ENCODE peak calls at places on chromosomes 1 and 21, in seven cellular contexts. E is body of pancreas, O is tibial nerve, T is heart left ventricle, N is breast epithelium, Y is HCT116, U is prostate gland. Q is an unnamed sample. For H3K4me1, the result is how much of the 10 kb centered on the place peaks cover.

GRCh38 chr1:143698016-143698415 is 273.8 kb downstream of the FAM72C start:
- DNase-seq in T (no peak), N (no peak), O (no peak), E (peak), Y (peak), U (no peak), Q (peak)

GRCh38 chr1:167522246-167522645 is 3.9 kb upstream of the CD247 start:
- DNase-seq in Y (no peak), U (no peak), N (no peak), T (no peak), E (no peak), O (no peak), Q (no peak)

GRCh38 chr1:164765557-164765956 is 206.6 kb downstream of the PBX1 start:
- DNase-seq in Y (no peak), E (no peak), U (no peak), N (no peak), O (no peak), T (no peak), Q (no peak)

GRCh38 chr1:241841661-241842060 is 6.3 kb upstream of the EXO1 start:
- DNase-seq in U (no peak), N (no peak), E (no peak), T (no peak), O (no peak), Y (no peak), Q (no peak)

GRCh38 chr1:78038491-78038939 is 7.3 kb upstream of the GIPC2 start:
- DNase-seq in T (no peak), U (no peak), N (no peak), E (no peak), Y (no peak), O (no peak), Q (no peak)

GRCh38 chr1:184387871-184388670 is 1.2 kb downstream of the C1orf21 start:
- DNase-seq in O (no peak), Y (no peak), N (no peak), U (peak), E (peak), T (peak), Q (peak)

GRCh38 chr1:226239421-226239820 is 16.0 kb downstream of the MIXL1 start:
- DNase-seq in Y (no peak), E (no peak), N (no peak), U (no peak), O (no peak), T (no peak), Q (no peak)

GRCh38 chr21:33901421-33902288 is 13.9 kb downstream of the ATP5PO start:
- DNase-seq in E (peak), N (no peak), O (no peak), T (no peak), Y (peak), U (peak), Q (peak)

GRCh38 chr21:20814090-20814489 is 184.1 kb upstream of the NCAM2 start:
- DNase-seq in Y (no peak), N (no peak), E (no peak), O (no peak), U (no peak), T (no peak), Q (no peak)

GRCh38 chr1:9835758-9836631 is 12.2 kb upstream of the CLSTN1 start:
- DNase-seq in U (peak), Y (no peak), T (no peak), O (no peak), N (no peak), E (no peak), Q (no peak)

GRCh38 chr1:58924016-58924565 is 140.2 kb upstream of the JUN start:
- DNase-seq in T (no peak), O (no peak), Y (no peak), U (no peak), N (no peak), E (no peak), Q (no peak)

GRCh38 chr1:112465122-112465521 is 43.6 kb upstream of the WNT2B start:
- DNase-seq in U (no peak), E (no peak), N (no peak), T (no peak), O (no peak), Y (no peak), Q (peak)

GRCh38 chr1:81432089-81432488 is 368.6 kb upstream of the ADGRL2 start:
- DNase-seq in N (no peak), Y (no peak), T (no peak), O (no peak), U (no peak), E (no peak), Q (no peak)

GRCh38 chr1:229258031-229258850 is 12.7 kb upstream of the RAB4A start:
- DNase-seq in U (peak), E (peak), O (peak), T (no peak), N (no peak), Y (peak), Q (peak)

GRCh38 chr1:92485374-92486250 is 1.1 kb downstream of the GFI1 start:
- DNase-seq in E (peak), U (no peak), T (no peak), N (no peak), O (no peak), Y (peak), Q (peak)

GRCh38 chr1:154703207-154703606 is 95.2 kb upstream of the ADAR start:
- DNase-seq in E (no peak), O (no peak), U (no peak), T (no peak), N (no peak), Y (no peak), Q (no peak)

GRCh38 chr1:204445860-204446412 is 34.3 kb upstream of the PPP1R15B start:
- DNase-seq in T (no peak), E (peak), N (no peak), U (no peak), Y (no peak), O (no peak), Q (no peak)

GRCh38 chr1:32623775-32624174 is 26.6 kb downstream of the ZBTB8OS start:
- DNase-seq in N (no peak), Y (no peak), O (no peak), U (no peak), T (no peak), E (no peak), Q (no peak)

GRCh38 chr1:167206166-167206835 is 14.4 kb upstream of the POU2F1 start:
- DNase-seq in U (no peak), N (no peak), T (no peak), Y (no peak), O (no peak), E (no peak), Q (no peak)

GRCh38 chr1:17746920-17747319 is 8.2 kb upstream of the ACTL8 start:
- DNase-seq in O (no peak), T (no peak), Y (no peak), U (no peak), N (no peak), E (no peak), Q (no peak)
- TF ChIP-seq CTCF in O (no peak), T (no peak), Y (no peak), U (no peak), N (no peak), E (no peak), Q (no peak)

DNA sequence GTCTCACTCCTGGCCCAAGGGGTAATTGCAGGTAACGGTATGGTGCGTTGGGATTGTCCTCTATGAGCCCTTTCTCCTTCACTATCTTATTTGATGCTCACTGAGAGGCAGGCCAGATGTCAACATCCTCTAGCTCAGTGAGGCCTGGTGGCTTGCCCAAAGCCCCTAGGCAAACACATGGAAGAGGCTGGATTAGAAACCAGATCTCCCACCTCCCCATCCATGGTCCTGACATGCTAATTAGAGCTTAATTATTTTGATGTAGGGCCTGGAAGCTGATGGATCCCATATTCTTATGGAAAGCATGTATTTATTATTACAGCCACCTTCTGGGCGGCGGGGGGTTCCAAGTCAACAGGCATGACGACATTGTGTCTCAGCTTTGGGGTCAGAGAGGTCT is 6.1 kb downstream of the SMPDL3B start:
- DNase-seq in E (no peak), U (no peak), O (no peak), Y (no peak), N (no peak), T (no peak), Q (no peak)
- TF ChIP-seq POLR2A in E (no peak), U (no peak), O (no peak), Y (no peak), N (no peak), T (no peak), Q (no peak)

DNA sequence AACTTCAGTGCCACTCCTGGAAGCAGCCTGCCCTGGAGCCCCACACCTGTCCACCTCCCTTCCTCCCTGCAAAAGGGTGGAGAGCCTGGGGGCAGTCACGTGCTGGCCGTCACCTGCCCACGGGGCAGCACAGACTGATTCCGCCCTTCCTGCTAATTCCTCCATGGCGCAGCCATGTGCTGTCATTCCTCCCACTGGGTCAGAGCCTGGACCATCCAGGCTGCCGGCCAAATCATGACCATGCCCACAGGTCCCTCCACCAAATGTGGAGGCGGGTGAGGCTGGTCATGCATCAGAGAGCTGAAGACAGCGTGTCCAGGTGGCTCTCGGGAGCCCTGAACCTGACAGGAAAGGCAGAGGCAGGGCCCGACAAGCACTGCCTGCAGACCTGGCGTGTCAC is 24.5 kb upstream of the GPR153 start:
- DNase-seq in U (no peak), E (no peak), N (no peak), Y (no peak), O (no peak), T (no peak), Q (no peak)
- H3K4me1 ChIP-seq in U (under half), E (under half), N (under half), Y (under half), O (under half), T (under half), Q (under half)

DNA sequence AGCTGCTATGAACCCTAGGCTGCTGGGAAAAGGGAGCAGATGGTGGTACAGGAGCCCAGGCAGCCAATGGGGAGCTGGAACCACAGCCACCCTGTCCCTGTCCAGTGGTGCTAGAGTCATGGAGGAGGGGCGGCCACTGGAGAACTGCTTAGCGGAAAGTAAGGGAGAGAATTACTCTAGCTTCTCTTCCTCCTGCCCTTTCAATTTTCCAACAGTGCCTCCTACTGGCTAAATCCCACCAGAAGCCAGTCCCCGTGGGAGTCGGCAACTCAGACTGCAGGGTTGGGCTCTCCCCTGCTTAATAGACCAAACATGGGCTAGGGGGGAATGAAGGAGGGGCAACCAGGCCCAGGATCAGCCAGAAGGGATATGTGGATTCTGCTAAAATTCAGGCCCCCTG is 154.5 kb downstream of the ACTL8 start:
- DNase-seq in O (no peak), N (no peak), Y (no peak), T (no peak), E (peak), U (no peak), Q (peak)
- TF ChIP-seq CTCF in O (no peak), N (no peak), Y (no peak), T (peak), E (no peak), U (no peak), Q (peak)

GRCh38 chr1:228033376-228033775 is 26.6 kb downstream of the WNT3A start:
- DNase-seq in T (no peak), Y (no peak), N (no peak), O (no peak), U (no peak), E (no peak), Q (no peak)

GRCh38 chr1:228031276-228031995 is 24.6 kb downstream of the WNT3A start:
- DNase-seq in E (peak), N (peak), U (no peak), Y (no peak), O (no peak), T (no peak), Q (no peak)

GRCh38 chr1:228030451-228031201 is 23.8 kb downstream of the WNT3A start:
- DNase-seq in Y (no peak), N (peak), T (no peak), E (peak), O (no peak), U (no peak), Q (no peak)

GRCh38 chr1:228029281-228029680 is 22.5 kb downstream of the WNT3A start:
- DNase-seq in O (no peak), Y (no peak), E (no peak), T (no peak), N (peak), U (no peak), Q (no peak)

GRCh38 chr1:228032041-228032440 is 25.2 kb downstream of the WNT3A start:
- DNase-seq in U (no peak), T (no peak), E (no peak), N (peak), Y (no peak), O (no peak), Q (peak)
- TF ChIP-seq POLR2A in U (no peak), T (no peak), E (no peak), N (no peak), Y (no peak), O (no peak), Q (no peak)

GRCh38 chr1:54371936-54372385 is 34.2 kb downstream of the SSBP3 start:
- DNase-seq in O (no peak), E (no peak), N (no peak), T (no peak), Y (no peak), U (no peak), Q (no peak)

GRCh38 chr1:54372978-54373377 is 33.2 kb downstream of the SSBP3 start:
- DNase-seq in Y (no peak), T (no peak), O (no peak), E (no peak), U (no peak), N (no peak), Q (no peak)

GRCh38 chr1:54367613-54368012 is 38.6 kb downstream of the SSBP3 start:
- DNase-seq in U (no peak), E (no peak), T (no peak), N (no peak), O (no peak), Y (no peak), Q (no peak)

GRCh38 chr1:54371038-54371935 is 34.9 kb downstream of the SSBP3 start:
- DNase-seq in E (peak), T (no peak), N (no peak), Y (no peak), U (peak), O (no peak), Q (peak)

GRCh38 chr1:54370287-54371003 is 35.7 kb downstream of the SSBP3 start:
- DNase-seq in O (no peak), T (no peak), U (no peak), N (no peak), Y (no peak), E (no peak), Q (no peak)
- H3K4me1 ChIP-seq in O (half or more), T (under half), U (under half), N (under half), Y (under half), E (under half), Q (under half)

GRCh38 chr1:207713529-207713928 is 38.3 kb upstream of the CD46 start:
- DNase-seq in N (no peak), O (no peak), E (no peak), T (no peak), U (no peak), Y (no peak), Q (no peak)

DNA sequence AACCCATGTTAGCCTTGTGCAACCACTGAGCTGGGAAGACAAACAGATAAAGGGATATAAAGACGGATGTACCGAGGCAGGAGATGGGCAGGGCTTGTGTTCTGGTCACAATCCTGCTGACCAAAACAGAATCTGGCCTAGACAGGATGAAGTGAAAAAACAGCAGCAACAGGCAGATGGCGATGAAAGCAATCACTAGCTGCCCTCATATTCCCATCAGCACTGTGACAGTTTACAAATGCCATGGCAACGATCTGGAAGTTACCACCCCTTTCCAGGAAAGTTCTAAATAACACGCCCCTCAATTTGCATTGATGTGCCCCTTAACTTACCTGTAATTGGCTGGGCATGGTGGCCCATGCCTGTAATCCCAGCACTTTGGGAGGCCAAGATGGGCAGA is 40.6 kb upstream of the CD46 start:
- DNase-seq in E (peak), O (no peak), Y (peak), T (no peak), U (peak), N (no peak), Q (no peak)
- TF ChIP-seq CTCF in E (no peak), O (no peak), Y (no peak), T (no peak), U (peak), N (no peak), Q (no peak)